ENCODE peak calls at places on chromosomes 13 and 19, in seven cellular contexts. R, U, J, W, Q, F and L are unnamed samples.

GRCh38 chr13:30257433-30258099 is 49.8 kb downstream of the KATNAL1 start:
- DNase-seq in Q (peak; percentile 8), R (no peak), J (no peak), U (no peak), W (no peak), F (no peak), L (no peak)

GRCh38 chr19:35491838-35492360 is 1.6 kb upstream of the KRTDAP start:
- DNase-seq in J (no peak), U (no peak), R (no peak), W (no peak), F (no peak), Q (no peak), L (no peak)

GRCh38 chr13:98853791-98854191 is 101.3 kb upstream of the SLC15A1 start:
- DNase-seq in Q (no peak), R (no peak), W (no peak), J (peak; percentile 58), U (no peak), F (no peak), L (no peak)

GRCh38 chr13:105846923-105847322 is 688.5 kb downstream of the EFNB2 start:
- DNase-seq in Q (no peak), R (no peak), U (no peak), W (no peak), J (no peak), F (no peak), L (no peak)

GRCh38 chr19:4575978-4576933 is 16.8 kb upstream of the SEMA6B start:
- DNase-seq in Q (peak; percentile 75), U (peak; percentile 81), W (peak; percentile 68), F (peak; percentile 72), J (peak; percentile 80), R (peak; percentile 84), L (peak; percentile 63)

GRCh38 chr13:87538366-87539052 is 132.7 kb upstream of the SLITRK5 start:
- DNase-seq in F (no peak), R (no peak), U (no peak), J (no peak), Q (no peak), W (no peak), L (no peak)

GRCh38 chr19:8426283-8426682 is 13.2 kb downstream of the MARCHF2 start:
- DNase-seq in W (no peak), Q (no peak), U (no peak), R (no peak), F (no peak), J (no peak), L (no peak)

GRCh38 chr13:44180876-44181536 is 192.6 kb upstream of the SERP2 start:
- DNase-seq in Q (no peak), J (peak; percentile 72), R (no peak), W (no peak), U (no peak), F (no peak), L (no peak)

GRCh38 chr19:10289167-10289835 is 451 bp upstream of the ICAM5 start:
- DNase-seq in R (peak; percentile 57), W (no peak), F (peak; percentile 64), U (peak; percentile 58), Q (no peak), J (peak; percentile 60), L (peak; percentile 69)

GRCh38 chr13:111610077-111610476 is 289.6 kb downstream of the TEX29 start:
- DNase-seq in R (no peak), J (no peak), W (no peak), Q (no peak), F (no peak), U (no peak), L (no peak)

GRCh38 chr19:48568345-48568886 is 16.4 kb downstream of the SULT2B1 start:
- DNase-seq in U (peak; percentile 91), F (no peak), Q (peak; percentile 97), J (peak; percentile 95), W (peak; percentile 63), R (peak; percentile 87), L (peak; percentile 87)

GRCh38 chr13:31824705-31825512 is 85.6 kb downstream of the RXFP2 start:
- DNase-seq in W (no peak), Q (no peak), F (no peak), U (peak; percentile 52), R (peak; percentile 25), J (no peak), L (no peak)

GRCh38 chr19:6481541-6482342 is at the start of gene DENND1C:
- DNase-seq in F (peak; percentile 61), W (no peak), U (peak; percentile 23), J (no peak), Q (peak; percentile 59), R (peak; percentile 39), L (peak; percentile 64)

DNA sequence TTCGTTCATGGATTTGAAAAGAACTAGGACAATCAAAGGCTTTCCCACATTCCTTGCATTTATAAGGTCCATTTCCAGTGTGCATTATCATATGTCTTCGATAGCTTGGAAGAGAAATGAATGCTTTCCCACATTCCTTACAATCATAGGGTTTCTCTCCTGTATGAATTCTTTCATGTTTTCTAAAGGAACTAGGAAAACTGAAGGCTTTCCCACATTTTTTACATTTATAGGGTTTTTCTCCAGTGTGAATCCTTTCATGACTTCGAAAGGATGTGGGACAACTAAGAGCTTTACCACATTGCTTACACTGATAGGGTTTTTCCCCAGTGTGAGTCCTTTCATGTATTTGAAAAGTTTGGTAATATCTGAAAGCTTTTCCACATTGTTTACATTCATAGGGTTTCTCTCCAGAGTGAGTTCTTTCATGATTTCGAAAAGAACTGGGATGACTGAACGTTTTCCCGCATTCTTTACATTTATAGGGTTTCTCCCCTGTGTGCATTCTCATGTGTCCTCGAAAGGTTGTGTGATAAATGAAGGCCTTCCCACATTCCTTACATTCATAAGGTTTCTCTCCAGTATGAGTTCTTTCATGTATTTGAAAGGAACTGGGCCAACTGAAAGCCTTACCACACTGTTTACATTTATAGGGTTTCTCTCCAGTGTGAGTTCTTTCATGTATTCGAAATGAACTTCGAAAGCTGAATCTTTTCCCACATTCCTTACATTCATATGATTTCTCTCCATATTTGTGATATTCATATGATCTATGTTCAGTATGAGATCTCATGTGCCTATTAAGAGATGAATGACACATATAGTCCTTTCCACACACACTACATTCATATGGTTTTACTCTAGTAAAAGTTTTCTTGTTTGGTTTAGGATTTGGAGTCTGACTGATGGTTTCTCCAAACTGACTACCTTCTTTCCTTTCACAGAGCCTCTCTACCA is 19.6 kb downstream of the ZNF709 start:
- DNase-seq in J (no peak), W (no peak), Q (no peak), R (no peak), U (no peak), F (no peak), L (no peak)
- H3K9me3 ChIP-seq in J (peaks cover 70% of the 10 kb centered on the region), W (no peaks in the 10 kb centered on the region), Q (peaks cover 13% of the 10 kb centered on the region), R (peaks cover 3% of the 10 kb centered on the region), U (peaks cover 14% of the 10 kb centered on the region), F (peaks cover 42% of the 10 kb centered on the region), L (peaks cover 10% of the 10 kb centered on the region)

GRCh38 chr13:27924529-27925141 is 4.8 kb downstream of the PDX1 start:
- DNase-seq in F (no peak), Q (no peak), W (no peak), U (no peak), R (no peak), J (no peak), L (no peak)
- H3K27me3 ChIP-seq in F (peaks cover 37% of the 10 kb centered on the region), Q (peaks cover 98% of the 10 kb centered on the region), W (no peaks in the 10 kb centered on the region), U (peaks cover 100% of the 10 kb centered on the region), R (peaks cover 100% of the 10 kb centered on the region), J (peaks cover 14% of the 10 kb centered on the region), L (peaks cover 98% of the 10 kb centered on the region)

DNA sequence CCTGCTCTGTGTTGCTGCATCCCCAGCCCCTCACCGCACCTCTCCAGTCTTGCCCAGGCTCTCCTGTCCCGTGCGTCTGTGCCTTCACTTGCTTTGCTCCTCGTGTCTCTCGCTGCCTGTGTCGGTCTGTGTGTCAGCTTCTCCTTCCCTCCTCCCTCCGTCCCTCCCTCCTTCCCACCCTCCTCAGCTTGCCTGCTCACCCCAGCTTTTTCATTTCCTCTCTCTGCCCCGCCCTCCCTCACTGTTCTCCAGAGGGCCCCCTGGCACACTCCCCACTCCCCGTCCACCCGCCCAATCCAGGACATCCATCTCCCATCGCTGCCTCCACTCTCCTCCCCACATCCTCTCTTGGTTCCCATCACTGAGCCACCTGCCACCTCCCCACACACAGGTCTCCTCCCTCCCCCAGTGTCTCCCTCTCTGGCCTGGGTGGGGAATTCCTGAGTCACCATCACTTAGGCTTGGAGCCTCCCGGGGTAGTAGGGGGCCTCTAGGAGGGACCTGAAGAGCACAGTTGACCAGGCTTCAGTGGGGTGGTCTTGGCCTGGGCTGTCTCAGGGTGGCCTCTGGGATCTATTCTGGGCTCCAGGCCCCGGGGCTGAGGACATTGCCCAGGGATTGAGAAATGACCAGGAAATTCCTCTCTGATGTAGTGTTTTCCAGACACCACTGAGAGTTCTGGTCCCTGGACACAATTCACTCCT is at the start of gene PTGIR:
- DNase-seq in W (no peak), Q (no peak), F (no peak), J (peak; percentile 91), R (no peak), U (peak; percentile 90), L (no peak)
- TF ChIP-seq CTCF in W (no peak), Q (no peak), F (no peak), J (no peak), R (peak; percentile 9), U (no peak), L (no peak)

DNA sequence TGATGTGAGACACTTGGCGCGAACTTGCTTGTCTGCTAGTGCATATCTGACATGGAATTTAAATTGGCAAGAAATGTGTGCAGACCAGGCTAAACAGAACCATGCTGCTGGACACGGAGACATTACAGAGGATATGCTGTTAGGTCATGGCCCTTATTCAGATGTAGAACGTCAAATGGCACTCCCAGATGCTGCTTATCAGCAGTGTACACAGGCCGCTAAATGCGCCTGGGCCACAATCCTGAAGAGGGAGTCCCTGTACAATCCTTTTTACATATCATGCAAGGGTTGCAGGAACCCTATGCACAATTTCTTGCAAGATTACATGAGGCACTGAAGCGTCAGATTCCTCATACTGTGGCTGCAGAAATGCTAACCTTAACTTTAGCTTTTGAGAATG is 9.3 kb downstream of the ZNF350 start:
- DNase-seq in U (no peak), F (no peak), R (no peak), W (no peak), J (no peak), Q (no peak), L (no peak)
- H3K9me3 ChIP-seq in U (peaks cover 4% of the 10 kb centered on the region), F (peaks cover 55% of the 10 kb centered on the region), R (peaks cover 3% of the 10 kb centered on the region), W (no peaks in the 10 kb centered on the region), J (peaks cover 78% of the 10 kb centered on the region), Q (no peaks in the 10 kb centered on the region), L (peaks cover 17% of the 10 kb centered on the region)

GRCh38 chr19:41937976-41938375 is 9.7 kb upstream of the ERFL start:
- DNase-seq in Q (no peak), W (no peak), J (no peak), R (no peak), U (no peak), F (no peak), L (no peak)
- H3K27me3 ChIP-seq in Q (peaks cover 35% of the 10 kb centered on the region), W (no peaks in the 10 kb centered on the region), J (peaks cover 3% of the 10 kb centered on the region), R (peaks cover 64% of the 10 kb centered on the region), U (peaks cover 74% of the 10 kb centered on the region), F (no peaks in the 10 kb centered on the region), L (peaks cover 16% of the 10 kb centered on the region)

GRCh38 chr19:2223391-2223790 is 12.7 kb downstream of the PLEKHJ1 start:
- DNase-seq in W (no peak), J (no peak), Q (no peak), U (no peak), R (no peak), F (no peak), L (no peak)

GRCh38 chr19:2223959-2224358 is 12.2 kb downstream of the PLEKHJ1 start:
- DNase-seq in Q (no peak), F (peak; percentile 40), J (no peak), U (no peak), R (no peak), W (no peak), L (no peak)

GRCh38 chr19:2221250-2221831 is 14.8 kb downstream of the PLEKHJ1 start:
- DNase-seq in Q (peak; percentile 85), R (peak; percentile 73), F (no peak), J (no peak), W (no peak), U (no peak), L (no peak)

GRCh38 chr19:2219726-2220125 is 16.4 kb downstream of the PLEKHJ1 start:
- DNase-seq in Q (no peak), W (no peak), R (no peak), U (no peak), F (no peak), J (no peak), L (no peak)

GRCh38 chr19:2221918-2222317 is 14.2 kb downstream of the PLEKHJ1 start:
- DNase-seq in F (no peak), J (no peak), W (no peak), U (no peak), Q (no peak), R (peak; percentile 50), L (no peak)
- TF ChIP-seq CTCF in F (no peak), J (peak; percentile 17), W (no peak), U (peak; percentile 21), Q (no peak), R (peak; percentile 30), L (no peak)